ENCODE peak calls at places on chromosomes 11 and 22, in nine cellular contexts. One of them, this sample, is unnamed.

GRCh38 chr22:34105461-34106062 is 185.3 kb upstream of the LARGE1 start:
- DNase-seq in AG04450: no peak
- DNase-seq in K562: no peak
- DNase-seq in fibroblast of lung: no peak
- DNase-seq in colonic mucosa: peak; percentile 73
- DNase-seq in left ventricle myocardium inferior: peak; percentile 53
- DNase-seq in HCT116: no peak
- DNase-seq in suprapubic skin: no peak
- DNase-seq in CD8-positive, alpha-beta T cell: no peak
- DNase-seq in this sample: no peak

GRCh38 chr11:12842933-12843636 is 166.0 kb upstream of the RASSF10 start:
- DNase-seq in AG04450: no peak
- DNase-seq in K562: peak; percentile 76
- DNase-seq in fibroblast of lung: peak; percentile 91
- DNase-seq in colonic mucosa: peak; percentile 60
- DNase-seq in left ventricle myocardium inferior: no peak
- DNase-seq in HCT116: no peak
- DNase-seq in suprapubic skin: no peak
- DNase-seq in CD8-positive, alpha-beta T cell: no peak
- DNase-seq in this sample: no peak

GRCh38 chr11:117913736-117914397 is 15.3 kb downstream of the TMPRSS13 start:
- DNase-seq in AG04450: no peak
- DNase-seq in K562: no peak
- DNase-seq in fibroblast of lung: no peak
- DNase-seq in colonic mucosa: no peak
- DNase-seq in left ventricle myocardium inferior: no peak
- DNase-seq in HCT116: no peak
- DNase-seq in suprapubic skin: peak; percentile 41
- DNase-seq in CD8-positive, alpha-beta T cell: no peak
- DNase-seq in this sample: no peak

GRCh38 chr22:30214703-30215405 is 31.7 kb downstream of the LIF start:
- DNase-seq in AG04450: no peak
- DNase-seq in K562: no peak
- DNase-seq in fibroblast of lung: no peak
- DNase-seq in colonic mucosa: no peak
- DNase-seq in left ventricle myocardium inferior: no peak
- DNase-seq in HCT116: no peak
- DNase-seq in suprapubic skin: no peak
- DNase-seq in CD8-positive, alpha-beta T cell: no peak
- DNase-seq in this sample: no peak

GRCh38 chr11:73236879-73237278 is 18.8 kb downstream of the P2RY2 start:
- DNase-seq in AG04450: no peak
- DNase-seq in K562: peak; percentile 62
- DNase-seq in fibroblast of lung: no peak
- DNase-seq in colonic mucosa: peak; percentile 63
- DNase-seq in left ventricle myocardium inferior: peak; percentile 51
- DNase-seq in HCT116: peak; percentile 39
- DNase-seq in suprapubic skin: no peak
- DNase-seq in CD8-positive, alpha-beta T cell: no peak
- DNase-seq in this sample: no peak

GRCh38 chr11:1516273-1517067 is 29.9 kb upstream of the MOB2 start:
- DNase-seq in AG04450: peak; percentile 7
- DNase-seq in K562: no peak
- DNase-seq in fibroblast of lung: peak; percentile 78
- DNase-seq in colonic mucosa: no peak
- DNase-seq in left ventricle myocardium inferior: peak; percentile 8
- DNase-seq in HCT116: no peak
- DNase-seq in suprapubic skin: no peak
- DNase-seq in CD8-positive, alpha-beta T cell: no peak
- DNase-seq in this sample: no peak

GRCh38 chr22:44484618-44485017 is 13.4 kb downstream of the RTL6 start:
- DNase-seq in AG04450: no peak
- DNase-seq in K562: no peak
- DNase-seq in fibroblast of lung: no peak
- DNase-seq in colonic mucosa: no peak
- DNase-seq in left ventricle myocardium inferior: no peak
- DNase-seq in HCT116: no peak
- DNase-seq in suprapubic skin: no peak
- DNase-seq in CD8-positive, alpha-beta T cell: no peak
- DNase-seq in this sample: no peak

GRCh38 chr11:82811369-82811768 is 77.7 kb upstream of the FAM181B start:
- DNase-seq in AG04450: no peak
- DNase-seq in K562: no peak
- DNase-seq in fibroblast of lung: no peak
- DNase-seq in colonic mucosa: no peak
- DNase-seq in left ventricle myocardium inferior: no peak
- DNase-seq in HCT116: no peak
- DNase-seq in suprapubic skin: no peak
- DNase-seq in CD8-positive, alpha-beta T cell: no peak
- DNase-seq in this sample: no peak

GRCh38 chr22:46049726-46050450 is 72.9 kb upstream of the WNT7B start:
- DNase-seq in AG04450: no peak
- DNase-seq in K562: no peak
- DNase-seq in fibroblast of lung: no peak
- DNase-seq in colonic mucosa: no peak
- DNase-seq in left ventricle myocardium inferior: peak; percentile 14
- DNase-seq in HCT116: no peak
- DNase-seq in suprapubic skin: peak; percentile 67
- DNase-seq in CD8-positive, alpha-beta T cell: no peak
- DNase-seq in this sample: no peak

GRCh38 chr11:22343411-22344032 is 5.3 kb downstream of the SLC17A6 start:
- DNase-seq in AG04450: no peak
- DNase-seq in K562: no peak
- DNase-seq in fibroblast of lung: no peak
- DNase-seq in colonic mucosa: no peak
- DNase-seq in left ventricle myocardium inferior: no peak
- DNase-seq in HCT116: no peak
- DNase-seq in suprapubic skin: no peak
- DNase-seq in CD8-positive, alpha-beta T cell: no peak
- DNase-seq in this sample: no peak

GRCh38 chr11:60370811-60371297 is 7.5 kb upstream of the MS4A7 start:
- DNase-seq in AG04450: no peak
- DNase-seq in K562: no peak
- DNase-seq in fibroblast of lung: no peak
- DNase-seq in colonic mucosa: no peak
- DNase-seq in left ventricle myocardium inferior: no peak
- DNase-seq in HCT116: no peak
- DNase-seq in suprapubic skin: no peak
- DNase-seq in CD8-positive, alpha-beta T cell: no peak
- DNase-seq in this sample: no peak

GRCh38 chr11:116199182-116199581 is 573.6 kb downstream of the BUD13 start:
- DNase-seq in AG04450: no peak
- DNase-seq in K562: no peak
- DNase-seq in fibroblast of lung: no peak
- DNase-seq in colonic mucosa: no peak
- DNase-seq in left ventricle myocardium inferior: peak; percentile 51
- DNase-seq in HCT116: no peak
- DNase-seq in suprapubic skin: no peak
- DNase-seq in CD8-positive, alpha-beta T cell: no peak
- DNase-seq in this sample: no peak

GRCh38 chr22:50599816-50600454 is 658 bp upstream of the MAPK8IP2 start:
- DNase-seq in AG04450: no peak
- DNase-seq in K562: peak; percentile 84
- DNase-seq in fibroblast of lung: peak; percentile 33
- DNase-seq in colonic mucosa: peak; percentile 51
- DNase-seq in left ventricle myocardium inferior: peak; percentile 56
- DNase-seq in HCT116: no peak
- DNase-seq in suprapubic skin: no peak
- DNase-seq in CD8-positive, alpha-beta T cell: peak; percentile 76
- DNase-seq in this sample: no peak
- H3K4me3 ChIP-seq in AG04450: peak overlapping the region; percentile 2
- H3K4me3 ChIP-seq in K562: no peak overlapping the region
- H3K4me3 ChIP-seq in fibroblast of lung: no peak overlapping the region
- H3K4me3 ChIP-seq in colonic mucosa: peak overlapping the region; percentile 34
- H3K4me3 ChIP-seq in left ventricle myocardium inferior: peak overlapping the region; percentile 63
- H3K4me3 ChIP-seq in HCT116: peak overlapping the region; percentile 8
- H3K4me3 ChIP-seq in suprapubic skin: peak overlapping the region; percentile 55
- H3K4me3 ChIP-seq in CD8-positive, alpha-beta T cell: no peak overlapping the region
- H3K4me3 ChIP-seq in this sample: peak overlapping the region; percentile 55

GRCh38 chr11:31802000-31802551 is 9.0 kb downstream of the PAX6 start:
- DNase-seq in AG04450: no peak
- DNase-seq in K562: no peak
- DNase-seq in fibroblast of lung: no peak
- DNase-seq in colonic mucosa: no peak
- DNase-seq in left ventricle myocardium inferior: no peak
- DNase-seq in HCT116: no peak
- DNase-seq in suprapubic skin: no peak
- DNase-seq in CD8-positive, alpha-beta T cell: no peak
- DNase-seq in this sample: no peak

GRCh38 chr11:31802990-31803812 is 7.9 kb downstream of the PAX6 start:
- DNase-seq in AG04450: no peak
- DNase-seq in K562: no peak
- DNase-seq in fibroblast of lung: peak; percentile 66
- DNase-seq in colonic mucosa: no peak
- DNase-seq in left ventricle myocardium inferior: no peak
- DNase-seq in HCT116: no peak
- DNase-seq in suprapubic skin: no peak
- DNase-seq in CD8-positive, alpha-beta T cell: peak; percentile 45
- DNase-seq in this sample: no peak

GRCh38 chr11:31801298-31801702 is 9.8 kb downstream of the PAX6 start:
- DNase-seq in AG04450: no peak
- DNase-seq in K562: no peak
- DNase-seq in fibroblast of lung: no peak
- DNase-seq in colonic mucosa: no peak
- DNase-seq in left ventricle myocardium inferior: no peak
- DNase-seq in HCT116: no peak
- DNase-seq in suprapubic skin: no peak
- DNase-seq in CD8-positive, alpha-beta T cell: no peak
- DNase-seq in this sample: no peak

GRCh38 chr11:31803813-31804438 is 7.2 kb downstream of the PAX6 start:
- DNase-seq in AG04450: no peak
- DNase-seq in K562: no peak
- DNase-seq in fibroblast of lung: peak; percentile 46
- DNase-seq in colonic mucosa: no peak
- DNase-seq in left ventricle myocardium inferior: no peak
- DNase-seq in HCT116: no peak
- DNase-seq in suprapubic skin: no peak
- DNase-seq in CD8-positive, alpha-beta T cell: no peak
- DNase-seq in this sample: no peak

GRCh38 chr11:31802609-31802989 is 8.5 kb downstream of the PAX6 start:
- DNase-seq in AG04450: no peak
- DNase-seq in K562: no peak
- DNase-seq in fibroblast of lung: no peak
- DNase-seq in colonic mucosa: no peak
- DNase-seq in left ventricle myocardium inferior: no peak
- DNase-seq in HCT116: no peak
- DNase-seq in suprapubic skin: peak; percentile 74
- DNase-seq in CD8-positive, alpha-beta T cell: no peak
- DNase-seq in this sample: no peak
- H3K9me3 ChIP-seq in AG04450: peaks cover 30% of the 10 kb centered on the region
- H3K9me3 ChIP-seq in K562: no peaks in the 10 kb centered on the region
- H3K9me3 ChIP-seq in fibroblast of lung: no peaks in the 10 kb centered on the region
- H3K9me3 ChIP-seq in colonic mucosa: no peaks in the 10 kb centered on the region
- H3K9me3 ChIP-seq in left ventricle myocardium inferior: no peaks in the 10 kb centered on the region
- H3K9me3 ChIP-seq in HCT116: no peaks in the 10 kb centered on the region
- H3K9me3 ChIP-seq in suprapubic skin: no peaks in the 10 kb centered on the region
- H3K9me3 ChIP-seq in CD8-positive, alpha-beta T cell: peaks cover 13% of the 10 kb centered on the region
- H3K9me3 ChIP-seq in this sample: no peaks in the 10 kb centered on the region

GRCh38 chr11:75270896-75271415 is 30.4 kb downstream of the TPBGL start:
- DNase-seq in AG04450: no peak
- DNase-seq in K562: peak; percentile 36
- DNase-seq in fibroblast of lung: no peak
- DNase-seq in colonic mucosa: no peak
- DNase-seq in left ventricle myocardium inferior: peak; percentile 3
- DNase-seq in HCT116: peak; percentile 13
- DNase-seq in suprapubic skin: no peak
- DNase-seq in CD8-positive, alpha-beta T cell: no peak
- DNase-seq in this sample: no peak
- TF ChIP-seq CTCF in AG04450: peak; percentile 42
- TF ChIP-seq CTCF in K562: peak; percentile 53
- TF ChIP-seq CTCF in fibroblast of lung: peak; percentile 48
- TF ChIP-seq CTCF in colonic mucosa: no peak
- TF ChIP-seq CTCF in left ventricle myocardium inferior: peak; percentile 17
- TF ChIP-seq CTCF in HCT116: peak; percentile 51
- TF ChIP-seq CTCF in suprapubic skin: no peak
- TF ChIP-seq CTCF in CD8-positive, alpha-beta T cell: peak; percentile 48
- TF ChIP-seq CTCF in this sample: peak; percentile 24

GRCh38 chr11:62535802-62536201 is 10.8 kb downstream of the AHNAK start:
- DNase-seq in AG04450: no peak
- DNase-seq in K562: no peak
- DNase-seq in fibroblast of lung: peak; percentile 46
- DNase-seq in colonic mucosa: no peak
- DNase-seq in left ventricle myocardium inferior: no peak
- DNase-seq in HCT116: no peak
- DNase-seq in suprapubic skin: no peak
- DNase-seq in CD8-positive, alpha-beta T cell: no peak
- DNase-seq in this sample: no peak

GRCh38 chr11:62539238-62539925 is 7.2 kb downstream of the AHNAK start:
- DNase-seq in AG04450: peak; percentile 78
- DNase-seq in K562: peak; percentile 36
- DNase-seq in fibroblast of lung: peak; percentile 95
- DNase-seq in colonic mucosa: peak; percentile 85
- DNase-seq in left ventricle myocardium inferior: peak; percentile 63
- DNase-seq in HCT116: no peak
- DNase-seq in suprapubic skin: no peak
- DNase-seq in CD8-positive, alpha-beta T cell: peak; percentile 62
- DNase-seq in this sample: no peak

GRCh38 chr11:62536301-62536957 is 10.2 kb downstream of the AHNAK start:
- DNase-seq in AG04450: no peak
- DNase-seq in K562: no peak
- DNase-seq in fibroblast of lung: no peak
- DNase-seq in colonic mucosa: no peak
- DNase-seq in left ventricle myocardium inferior: no peak
- DNase-seq in HCT116: no peak
- DNase-seq in suprapubic skin: no peak
- DNase-seq in CD8-positive, alpha-beta T cell: no peak
- DNase-seq in this sample: no peak

GRCh38 chr11:62540804-62541671 is 5.6 kb downstream of the AHNAK start:
- DNase-seq in AG04450: no peak
- DNase-seq in K562: no peak
- DNase-seq in fibroblast of lung: no peak
- DNase-seq in colonic mucosa: peak; percentile 67
- DNase-seq in left ventricle myocardium inferior: peak; percentile 50
- DNase-seq in HCT116: no peak
- DNase-seq in suprapubic skin: no peak
- DNase-seq in CD8-positive, alpha-beta T cell: no peak
- DNase-seq in this sample: no peak

DNA sequence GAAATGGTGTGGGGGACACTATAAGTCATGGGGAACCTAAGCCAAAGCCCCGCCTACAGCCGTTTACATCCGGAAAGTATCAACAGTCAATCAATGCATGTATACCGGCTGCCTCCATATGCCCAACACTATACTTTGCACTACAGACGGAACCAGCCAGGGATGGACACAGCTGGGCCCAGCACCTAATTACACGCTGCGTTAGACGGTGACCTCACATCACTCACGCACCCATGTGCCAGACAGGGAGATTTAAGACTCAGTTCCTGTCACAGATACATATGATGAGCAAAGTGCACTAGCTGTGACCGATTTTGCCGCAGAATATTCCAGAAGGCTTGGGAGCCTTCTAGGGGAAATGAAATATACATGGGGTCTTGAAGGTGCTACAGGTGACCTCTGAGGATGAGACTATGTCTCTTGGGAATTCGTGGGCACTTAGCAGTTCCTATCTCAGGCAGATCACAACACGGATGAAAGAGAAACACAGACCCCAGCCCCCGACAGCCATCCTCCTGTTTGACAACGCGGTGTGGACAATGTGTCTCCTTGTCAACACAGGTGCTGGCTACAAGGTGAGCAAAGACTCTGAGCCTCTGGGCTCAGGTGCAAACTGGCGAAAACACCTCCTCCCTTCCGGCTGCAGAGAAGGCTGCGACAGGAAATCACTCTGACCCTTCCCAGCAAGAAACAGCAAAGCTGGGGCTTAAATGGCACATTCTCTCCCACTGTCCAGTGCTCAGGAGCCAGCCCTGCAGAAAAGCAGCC is 8.0 kb downstream of the AHNAK start:
- DNase-seq in AG04450: no peak
- DNase-seq in K562: no peak
- DNase-seq in fibroblast of lung: no peak
- DNase-seq in colonic mucosa: peak; percentile 50
- DNase-seq in left ventricle myocardium inferior: no peak
- DNase-seq in HCT116: no peak
- DNase-seq in suprapubic skin: no peak
- DNase-seq in CD8-positive, alpha-beta T cell: no peak
- DNase-seq in this sample: no peak
- H3K4me3 ChIP-seq in AG04450: peak overlapping the region; percentile 46
- H3K4me3 ChIP-seq in K562: no peak overlapping the region
- H3K4me3 ChIP-seq in fibroblast of lung: peak overlapping the region; percentile 29
- H3K4me3 ChIP-seq in colonic mucosa: peak overlapping the region; percentile 0
- H3K4me3 ChIP-seq in left ventricle myocardium inferior: peak overlapping the region; percentile 100
- H3K4me3 ChIP-seq in HCT116: peak overlapping the region; percentile 39
- H3K4me3 ChIP-seq in suprapubic skin: peak overlapping the region; percentile 77
- H3K4me3 ChIP-seq in CD8-positive, alpha-beta T cell: no peak overlapping the region
- H3K4me3 ChIP-seq in this sample: peak overlapping the region; percentile 100

This sample was measured in esophagus squamous epithelium.